ENCODE peak calls at places on chromosomes 7 and 10, in four cellular contexts. B is GM12891, E is K562, I is GM12878. U is an unnamed sample.
A peak's percentile ranks its signal among the peaks of the same experiment; 100 is the strongest.

GRCh38 chr10:122863796-122864592 is 15.4 kb downstream of the FAM24B start:
- DNase-seq in B (no peak), E (no peak), I (no peak), U (no peak)

GRCh38 chr10:103448751-103449150 is 3.4 kb downstream of the CALHM2 start:
- DNase-seq in B (no peak), E (no peak), I (no peak), U (no peak)

GRCh38 chr10:117942261-117942660 is 104.5 kb downstream of the RAB11FIP2 start:
- DNase-seq in B (no peak), E (no peak), I (no peak), U (no peak)

GRCh38 chr10:112461029-112461887 is 14.2 kb downstream of the VTI1A start:
- DNase-seq in B (no peak), E (peak; percentile 11), I (no peak), U (no peak)

GRCh38 chr7:4665661-4666060 is 16.4 kb upstream of the FOXK1 start:
- DNase-seq in B (no peak), E (no peak), I (no peak), U (no peak)

GRCh38 chr7:25849361-25850184 is 302.4 kb upstream of the NFE2L3 start:
- DNase-seq in B (no peak), E (peak; percentile 83), I (no peak), U (no peak)

GRCh38 chr7:149821191-149822148 is 16.7 kb upstream of the ZNF862 start:
- DNase-seq in B (no peak), E (no peak), I (no peak), U (no peak)

GRCh38 chr10:103558916-103559315 is 65.4 kb downstream of the NEURL1 start:
- DNase-seq in B (no peak), E (no peak), I (no peak), U (no peak)

GRCh38 chr7:24456526-24457214 is 116.6 kb upstream of the PALS2 start:
- DNase-seq in B (no peak), E (no peak), I (no peak), U (no peak)

GRCh38 chr10:36640626-36641025 is 484.8 kb upstream of the ANKRD30A start:
- DNase-seq in B (no peak), E (no peak), I (no peak), U (no peak)

GRCh38 chr7:73966062-73966940 is 61.7 kb upstream of the ELN start:
- DNase-seq in B (no peak), E (no peak), I (no peak), U (no peak)

GRCh38 chr7:150322114-150322832 is 882 bp upstream of the LRRC61 start:
- DNase-seq in B (no peak), E (peak; percentile 98), I (no peak), U (no peak)

GRCh38 chr10:24703700-24704099 is 20.0 kb downstream of the ARHGAP21 start:
- DNase-seq in B (no peak), E (no peak), I (no peak), U (no peak)

GRCh38 chr10:44640429-44640828 is 255.5 kb upstream of the CXCL12 start:
- DNase-seq in B (no peak), E (no peak), I (no peak), U (no peak)

GRCh38 chr10:29266641-29267040 is 22.2 kb upstream of the LYZL1 start:
- DNase-seq in B (no peak), E (peak; percentile 8), I (no peak), U (no peak)

GRCh38 chr7:1928555-1929348 is 258.7 kb downstream of the ELFN1 start:
- DNase-seq in B (no peak), E (no peak), I (no peak), U (no peak)

GRCh38 chr7:149284850-149285580 is 23.0 kb downstream of the ZNF783 start:
- DNase-seq in B (peak; percentile 98), E (peak; percentile 86), I (peak; percentile 68), U (peak; percentile 52)

GRCh38 chr7:69941077-69941476 is 342.8 kb downstream of the AUTS2 start:
- DNase-seq in B (no peak), E (no peak), I (no peak), U (no peak)
- TF ChIP-seq SPI1 in B (no peak), E (no peak), I (peak; percentile 8), U (no peak)

GRCh38 chr7:40015790-40016296 is 65.8 kb downstream of the CDK13 start:
- DNase-seq in B (peak; percentile 29), E (no peak), I (peak; percentile 62), U (peak; percentile 18)
- TF ChIP-seq SPI1 in B (peak; percentile 34), E (no peak), I (no peak), U (no peak)

DNA sequence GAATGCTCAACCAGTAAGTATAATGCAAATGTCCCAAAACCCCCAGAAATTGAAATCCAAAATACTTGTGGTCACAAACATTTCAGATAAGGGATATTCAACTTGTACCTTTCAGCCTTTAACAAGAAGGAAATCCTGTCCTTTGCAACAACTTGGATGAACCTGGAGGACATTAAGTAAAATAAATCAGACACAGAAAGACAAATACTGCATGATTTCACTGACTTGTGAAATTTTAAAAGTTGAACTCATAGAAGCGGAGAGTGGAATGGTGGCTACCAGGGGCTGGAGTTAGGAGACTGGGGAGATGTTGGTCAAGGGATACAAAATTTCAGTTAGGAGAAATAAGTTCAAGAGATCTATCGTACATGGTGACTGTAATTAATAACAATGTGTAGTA is 187.6 kb downstream of the DNAH11 start:
- DNase-seq in B (no peak), E (no peak), I (no peak), U (no peak)
- TF ChIP-seq SPI1 in B (no peak), E (no peak), I (no peak), U (no peak)

DNA sequence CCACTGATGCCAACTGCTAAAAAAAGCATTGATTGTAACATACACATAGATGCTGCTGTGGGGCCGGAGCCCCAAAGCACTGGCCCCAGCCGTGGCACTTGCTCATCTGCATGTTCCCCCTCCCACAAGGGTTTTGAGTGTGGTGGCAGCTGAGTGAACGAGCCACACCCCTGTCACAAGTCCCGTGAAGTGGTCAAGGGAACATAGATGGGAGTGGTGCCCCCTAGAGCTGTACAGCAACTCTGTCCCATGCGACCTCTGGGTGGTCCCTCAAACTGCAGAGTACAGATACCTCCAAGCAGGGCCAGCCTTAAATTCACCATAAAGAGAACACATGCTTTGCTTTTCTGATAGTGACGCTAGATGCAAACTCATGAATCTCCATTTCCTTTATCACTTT is 503.3 kb upstream of the NRP1 start:
- DNase-seq in B (no peak), E (no peak), I (no peak), U (no peak)
- TF ChIP-seq SPI1 in B (no peak), E (no peak), I (no peak), U (no peak)

U was measured in HL-60.